ENCODE peak calls at places on chromosomes 16 and 17, in eight cellular contexts. One of them, this sample, is unnamed.

GRCh38 chr16:52634101-52634500 is 87.2 kb upstream of the TOX3 start:
- DNase-seq in SK-N-SH: no peak
- DNase-seq in PC-3: no peak
- DNase-seq in neural progenitor cell: no peak
- DNase-seq in GM23248: no peak
- DNase-seq in OCI-LY7: no peak
- DNase-seq in GM23338: no peak
- DNase-seq in hepatocyte: no peak
- DNase-seq in this sample: no peak

GRCh38 chr17:185445-186138 is 4.1 kb upstream of the DOC2B start:
- DNase-seq in SK-N-SH: no peak
- DNase-seq in hepatocyte: no peak
- DNase-seq in PC-3: no peak
- DNase-seq in GM23338: no peak
- DNase-seq in GM23248: no peak
- DNase-seq in OCI-LY7: no peak
- DNase-seq in neural progenitor cell: peak
- DNase-seq in this sample: no peak

GRCh38 chr16:85979605-85980004 is 80.6 kb downstream of the IRF8 start:
- DNase-seq in GM23338: no peak
- DNase-seq in GM23248: no peak
- DNase-seq in hepatocyte: no peak
- DNase-seq in neural progenitor cell: no peak
- DNase-seq in SK-N-SH: no peak
- DNase-seq in PC-3: no peak
- DNase-seq in OCI-LY7: no peak
- DNase-seq in this sample: no peak

GRCh38 chr16:77841275-77841640 is 52.9 kb downstream of the VAT1L start:
- DNase-seq in GM23248: no peak
- DNase-seq in neural progenitor cell: no peak
- DNase-seq in GM23338: no peak
- DNase-seq in OCI-LY7: no peak
- DNase-seq in hepatocyte: peak
- DNase-seq in PC-3: no peak
- DNase-seq in SK-N-SH: no peak
- DNase-seq in this sample: no peak

GRCh38 chr16:82900611-82901010 is 273.8 kb downstream of the CDH13 start:
- DNase-seq in SK-N-SH: no peak
- DNase-seq in PC-3: no peak
- DNase-seq in OCI-LY7: no peak
- DNase-seq in GM23338: no peak
- DNase-seq in neural progenitor cell: no peak
- DNase-seq in hepatocyte: no peak
- DNase-seq in GM23248: no peak
- DNase-seq in this sample: no peak

GRCh38 chr17:60610481-60610880 is 10.5 kb downstream of the PPM1D start:
- DNase-seq in GM23248: no peak
- DNase-seq in hepatocyte: no peak
- DNase-seq in neural progenitor cell: no peak
- DNase-seq in PC-3: no peak
- DNase-seq in OCI-LY7: no peak
- DNase-seq in SK-N-SH: no peak
- DNase-seq in GM23338: no peak
- DNase-seq in this sample: no peak

GRCh38 chr16:83581082-83581481 is 226.7 kb upstream of the HSBP1 start:
- DNase-seq in GM23338: no peak
- DNase-seq in OCI-LY7: no peak
- DNase-seq in SK-N-SH: no peak
- DNase-seq in GM23248: peak
- DNase-seq in hepatocyte: no peak
- DNase-seq in neural progenitor cell: no peak
- DNase-seq in PC-3: no peak
- DNase-seq in this sample: no peak

GRCh38 chr17:38608648-38609047 is 2.9 kb upstream of the SRCIN1 start:
- DNase-seq in GM23338: peak
- DNase-seq in OCI-LY7: no peak
- DNase-seq in PC-3: peak
- DNase-seq in hepatocyte: no peak
- DNase-seq in SK-N-SH: no peak
- DNase-seq in neural progenitor cell: no peak
- DNase-seq in GM23248: no peak
- DNase-seq in this sample: no peak

GRCh38 chr17:55332296-55333041 is 67.7 kb downstream of the HLF start:
- DNase-seq in hepatocyte: no peak
- DNase-seq in PC-3: no peak
- DNase-seq in GM23338: no peak
- DNase-seq in neural progenitor cell: no peak
- DNase-seq in SK-N-SH: no peak
- DNase-seq in OCI-LY7: no peak
- DNase-seq in GM23248: no peak
- DNase-seq in this sample: no peak

GRCh38 chr16:75064403-75065148 is 52.0 kb downstream of the LDHD start:
- DNase-seq in hepatocyte: peak
- DNase-seq in neural progenitor cell: no peak
- DNase-seq in SK-N-SH: no peak
- DNase-seq in OCI-LY7: no peak
- DNase-seq in GM23338: no peak
- DNase-seq in PC-3: peak
- DNase-seq in GM23248: no peak
- DNase-seq in this sample: no peak

GRCh38 chr17:9880582-9880999 is 24.5 kb downstream of the RCVRN start:
- DNase-seq in OCI-LY7: no peak
- DNase-seq in PC-3: peak
- DNase-seq in hepatocyte: no peak
- DNase-seq in GM23248: peak
- DNase-seq in SK-N-SH: no peak
- DNase-seq in GM23338: no peak
- DNase-seq in neural progenitor cell: no peak
- DNase-seq in this sample: peak

GRCh38 chr17:42118126-42118510 is 3.0 kb downstream of the KAT2A start:
- DNase-seq in SK-N-SH: no peak
- DNase-seq in PC-3: no peak
- DNase-seq in neural progenitor cell: no peak
- DNase-seq in OCI-LY7: no peak
- DNase-seq in GM23338: no peak
- DNase-seq in GM23248: no peak
- DNase-seq in hepatocyte: no peak
- DNase-seq in this sample: no peak

GRCh38 chr17:42119301-42119700 is 1.9 kb downstream of the KAT2A start:
- DNase-seq in OCI-LY7: no peak
- DNase-seq in GM23248: no peak
- DNase-seq in hepatocyte: no peak
- DNase-seq in SK-N-SH: no peak
- DNase-seq in GM23338: no peak
- DNase-seq in PC-3: no peak
- DNase-seq in neural progenitor cell: no peak
- DNase-seq in this sample: no peak

GRCh38 chr17:42116705-42117396 is 4.3 kb downstream of the KAT2A start:
- DNase-seq in hepatocyte: peak
- DNase-seq in PC-3: no peak
- DNase-seq in GM23248: peak
- DNase-seq in OCI-LY7: peak
- DNase-seq in neural progenitor cell: peak
- DNase-seq in GM23338: peak
- DNase-seq in SK-N-SH: peak
- DNase-seq in this sample: peak

GRCh38 chr17:42117397-42118125 is 3.6 kb downstream of the KAT2A start:
- DNase-seq in GM23338: no peak
- DNase-seq in hepatocyte: no peak
- DNase-seq in OCI-LY7: no peak
- DNase-seq in GM23248: no peak
- DNase-seq in neural progenitor cell: no peak
- DNase-seq in PC-3: no peak
- DNase-seq in SK-N-SH: no peak
- DNase-seq in this sample: no peak

DNA sequence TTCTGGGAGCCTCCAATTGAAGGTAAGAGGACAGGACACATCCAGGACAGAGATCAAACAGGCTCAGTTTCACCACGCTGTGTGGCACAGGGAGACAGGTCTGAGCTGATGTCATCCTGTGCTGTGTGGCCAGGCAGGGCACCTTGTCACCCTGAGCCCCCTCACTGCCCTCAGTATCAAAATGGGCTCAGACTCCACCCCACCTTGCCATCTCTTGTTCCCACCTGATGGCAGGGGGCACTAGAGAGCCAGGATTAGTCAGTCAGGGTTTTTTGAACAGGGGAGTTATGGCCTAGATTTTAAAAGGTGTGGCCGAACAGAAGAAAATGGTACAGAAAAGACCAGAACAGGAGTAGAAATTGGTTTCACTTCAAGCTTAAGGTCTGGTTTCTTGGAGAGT is 2.6 kb downstream of the KAT2A start:
- DNase-seq in GM23248: peak
- DNase-seq in SK-N-SH: peak
- DNase-seq in PC-3: no peak
- DNase-seq in GM23338: peak
- DNase-seq in neural progenitor cell: peak
- DNase-seq in hepatocyte: no peak
- DNase-seq in OCI-LY7: peak
- DNase-seq in this sample: peak
- TF ChIP-seq EZH2phosphoT487 in GM23248: no peak
- TF ChIP-seq EZH2phosphoT487 in SK-N-SH: no peak
- TF ChIP-seq EZH2phosphoT487 in PC-3: no peak
- TF ChIP-seq EZH2phosphoT487 in GM23338: no peak
- TF ChIP-seq EZH2phosphoT487 in neural progenitor cell: no peak
- TF ChIP-seq EZH2phosphoT487 in hepatocyte: no peak
- TF ChIP-seq EZH2phosphoT487 in OCI-LY7: no peak
- TF ChIP-seq EZH2phosphoT487 in this sample: no peak

GRCh38 chr17:47621293-47622178 is 28.2 kb upstream of the KPNB1 start:
- DNase-seq in hepatocyte: peak
- DNase-seq in OCI-LY7: no peak
- DNase-seq in SK-N-SH: no peak
- DNase-seq in PC-3: peak
- DNase-seq in GM23248: peak
- DNase-seq in neural progenitor cell: peak
- DNase-seq in GM23338: peak
- DNase-seq in this sample: peak
- TF ChIP-seq EZH2phosphoT487 in hepatocyte: no peak
- TF ChIP-seq EZH2phosphoT487 in OCI-LY7: no peak
- TF ChIP-seq EZH2phosphoT487 in SK-N-SH: no peak
- TF ChIP-seq EZH2phosphoT487 in PC-3: no peak
- TF ChIP-seq EZH2phosphoT487 in GM23248: no peak
- TF ChIP-seq EZH2phosphoT487 in neural progenitor cell: no peak
- TF ChIP-seq EZH2phosphoT487 in GM23338: no peak
- TF ChIP-seq EZH2phosphoT487 in this sample: no peak

DNA sequence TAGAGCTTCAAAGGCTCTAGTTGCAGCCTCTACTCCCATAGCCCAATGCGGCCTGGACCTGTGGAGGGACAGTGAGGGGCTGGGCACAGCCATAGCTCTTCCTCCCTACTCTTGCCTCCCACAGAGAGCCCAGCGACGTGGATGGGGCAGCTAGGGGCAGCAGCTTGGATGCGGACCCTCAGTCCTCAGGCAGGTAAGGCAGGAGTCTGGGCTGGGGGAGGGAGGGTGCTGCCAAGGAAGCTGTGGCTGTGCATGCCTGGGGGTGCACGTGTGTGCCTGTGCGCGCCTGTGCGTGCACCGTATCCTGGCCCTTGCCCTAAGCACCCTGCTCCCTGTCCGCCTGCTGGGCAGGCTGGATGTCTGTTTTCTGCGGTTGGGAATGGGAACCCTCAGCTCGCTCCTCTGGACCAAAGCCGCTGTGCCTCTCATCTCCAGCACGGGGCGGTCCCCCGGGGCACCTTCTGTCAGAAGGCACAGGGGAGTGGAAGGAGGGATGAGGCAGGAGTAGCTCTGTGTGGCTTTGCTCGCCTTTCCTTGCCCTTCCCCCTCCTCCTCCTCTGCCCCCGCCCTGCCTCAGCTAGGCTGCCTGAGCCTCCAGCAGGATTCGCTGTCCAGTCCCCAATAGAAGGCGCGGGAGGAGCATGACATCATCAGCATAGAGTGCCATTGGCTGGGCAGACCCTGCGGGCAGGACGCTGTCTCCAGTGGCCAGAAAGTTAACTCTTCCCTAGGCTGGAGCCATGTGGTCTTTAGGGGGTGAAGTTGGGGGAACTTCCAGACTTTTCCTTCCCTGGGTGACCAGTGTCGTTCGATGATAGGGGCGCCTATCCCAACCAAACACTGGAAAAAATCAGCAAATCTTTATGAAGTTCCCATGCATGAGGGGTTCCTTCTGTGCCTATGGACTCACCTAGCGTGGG is 797 bp downstream of the PRCD start:
- DNase-seq in hepatocyte: peak
- DNase-seq in GM23248: peak
- DNase-seq in OCI-LY7: peak
- DNase-seq in SK-N-SH: peak
- DNase-seq in GM23338: peak
- DNase-seq in PC-3: peak
- DNase-seq in neural progenitor cell: peak
- DNase-seq in this sample: peak
- TF ChIP-seq EZH2phosphoT487 in hepatocyte: no peak
- TF ChIP-seq EZH2phosphoT487 in GM23248: no peak
- TF ChIP-seq EZH2phosphoT487 in OCI-LY7: no peak
- TF ChIP-seq EZH2phosphoT487 in SK-N-SH: no peak
- TF ChIP-seq EZH2phosphoT487 in GM23338: no peak
- TF ChIP-seq EZH2phosphoT487 in PC-3: no peak
- TF ChIP-seq EZH2phosphoT487 in neural progenitor cell: no peak
- TF ChIP-seq EZH2phosphoT487 in this sample: no peak

GRCh38 chr16:50519602-50520001 is 28.6 kb upstream of the NKD1 start:
- DNase-seq in neural progenitor cell: no peak
- DNase-seq in GM23338: no peak
- DNase-seq in PC-3: no peak
- DNase-seq in GM23248: no peak
- DNase-seq in OCI-LY7: no peak
- DNase-seq in SK-N-SH: no peak
- DNase-seq in hepatocyte: no peak
- DNase-seq in this sample: no peak

GRCh38 chr16:50517450-50518252 is 30.5 kb upstream of the NKD1 start:
- DNase-seq in OCI-LY7: no peak
- DNase-seq in SK-N-SH: no peak
- DNase-seq in GM23248: no peak
- DNase-seq in neural progenitor cell: no peak
- DNase-seq in PC-3: no peak
- DNase-seq in GM23338: no peak
- DNase-seq in hepatocyte: no peak
- DNase-seq in this sample: no peak

GRCh38 chr16:50516890-50517289 is 31.3 kb upstream of the NKD1 start:
- DNase-seq in PC-3: no peak
- DNase-seq in neural progenitor cell: no peak
- DNase-seq in OCI-LY7: no peak
- DNase-seq in SK-N-SH: no peak
- DNase-seq in hepatocyte: no peak
- DNase-seq in GM23248: no peak
- DNase-seq in GM23338: no peak
- DNase-seq in this sample: no peak

GRCh38 chr16:50520451-50521245 is 27.5 kb upstream of the NKD1 start:
- DNase-seq in GM23248: no peak
- DNase-seq in GM23338: no peak
- DNase-seq in OCI-LY7: no peak
- DNase-seq in SK-N-SH: no peak
- DNase-seq in neural progenitor cell: no peak
- DNase-seq in hepatocyte: no peak
- DNase-seq in PC-3: no peak
- DNase-seq in this sample: no peak

DNA sequence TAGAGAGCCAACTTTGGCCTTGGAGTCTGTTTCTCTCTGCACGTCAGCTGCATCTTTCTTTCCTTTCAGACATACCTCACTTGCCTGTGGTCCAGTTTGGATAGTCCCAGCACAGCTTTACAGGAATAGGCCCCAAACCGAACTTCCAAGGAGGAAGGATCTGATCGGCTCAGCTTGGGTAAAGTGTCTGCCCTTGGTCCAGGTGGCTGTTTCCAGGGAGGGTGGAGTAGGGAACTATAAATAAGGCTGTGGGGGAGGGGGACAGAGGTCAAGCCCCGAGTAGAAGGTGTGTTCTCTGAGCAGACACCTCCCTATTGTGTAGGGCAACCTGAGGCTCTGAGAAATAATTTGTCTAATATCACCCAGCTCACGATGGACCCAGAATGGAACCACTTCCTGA is 29.2 kb upstream of the NKD1 start:
- DNase-seq in hepatocyte: no peak
- DNase-seq in GM23248: no peak
- DNase-seq in GM23338: no peak
- DNase-seq in neural progenitor cell: no peak
- DNase-seq in PC-3: no peak
- DNase-seq in SK-N-SH: no peak
- DNase-seq in OCI-LY7: no peak
- DNase-seq in this sample: no peak
- TF ChIP-seq EZH2phosphoT487 in hepatocyte: no peak
- TF ChIP-seq EZH2phosphoT487 in GM23248: no peak
- TF ChIP-seq EZH2phosphoT487 in GM23338: no peak
- TF ChIP-seq EZH2phosphoT487 in neural progenitor cell: no peak
- TF ChIP-seq EZH2phosphoT487 in PC-3: no peak
- TF ChIP-seq EZH2phosphoT487 in SK-N-SH: no peak
- TF ChIP-seq EZH2phosphoT487 in OCI-LY7: no peak
- TF ChIP-seq EZH2phosphoT487 in this sample: no peak